ENCODE peak calls at places on chromosomes 1 and 21, in six cellular contexts. D is cardiac muscle cell, R is IMR-90, K is K562, I is stomach, J is PC-3. E is an unnamed sample. For H3K9me3, the result is how much of the 10 kb centered on the place peaks cover.

GRCh38 chr1:235597867-235598553 is 51.6 kb downstream of the GNG4 start:
- DNase-seq in J (peak), R (peak), D (peak), I (no peak), K (peak), E (peak)

GRCh38 chr1:235513495-235514366 is 9.5 kb upstream of the B3GALNT2 start:
- DNase-seq in J (peak), I (no peak), D (peak), R (peak), K (peak), E (peak)

GRCh38 chr1:46205794-46206193 is 2.7 kb downstream of the LURAP1 start:
- DNase-seq in D (no peak), I (no peak), K (no peak), R (no peak), J (no peak), E (peak)

GRCh38 chr1:55547441-55547840 is 332.3 kb upstream of the USP24 start:
- DNase-seq in K (no peak), R (peak), I (no peak), D (no peak), J (no peak), E (no peak)

GRCh38 chr1:15459771-15460719 is 3.5 kb downstream of the CELA2A start:
- DNase-seq in K (no peak), I (no peak), D (no peak), J (no peak), R (no peak), E (peak)

GRCh38 chr1:96211166-96211565 is 510.4 kb upstream of the PTBP2 start:
- DNase-seq in R (no peak), J (no peak), I (no peak), D (no peak), K (no peak), E (no peak)

GRCh38 chr21:29074783-29075182 is 1.3 kb upstream of the CCT8 start:
- DNase-seq in D (no peak), J (no peak), I (no peak), R (no peak), K (no peak), E (no peak)

GRCh38 chr1:45925728-45926287 is 122.4 kb downstream of the MAST2 start:
- DNase-seq in K (no peak), J (no peak), I (no peak), D (no peak), R (no peak), E (no peak)

GRCh38 chr1:175313672-175314225 is 121.2 kb upstream of the KIAA0040 start:
- DNase-seq in K (no peak), J (no peak), D (no peak), R (no peak), I (no peak), E (no peak)

GRCh38 chr1:193103759-193104495 is 1.3 kb downstream of the GLRX2 start:
- DNase-seq in R (no peak), K (no peak), I (no peak), J (no peak), D (no peak), E (peak)

GRCh38 chr21:45695086-45695485 is 51.6 kb downstream of the PCBP3 start:
- DNase-seq in K (no peak), R (no peak), D (peak), J (no peak), I (no peak), E (no peak)

GRCh38 chr21:32782698-32783097 is 11.1 kb upstream of the PAXBP1 start:
- DNase-seq in R (no peak), D (no peak), J (no peak), I (no peak), K (no peak), E (peak)

GRCh38 chr21:45286671-45287437 is 841 bp downstream of the POFUT2 start:
- DNase-seq in K (no peak), I (peak), R (peak), J (no peak), D (peak), E (no peak)

GRCh38 chr1:92503043-92503925 is 16.6 kb upstream of the GFI1 start:
- DNase-seq in K (no peak), I (no peak), J (no peak), R (no peak), D (no peak), E (no peak)

GRCh38 chr1:84870591-84870990 is 22.4 kb downstream of the LPAR3 start:
- DNase-seq in I (no peak), J (no peak), R (no peak), D (peak), K (no peak), E (no peak)

GRCh38 chr1:103074224-103074623 is 34.1 kb downstream of the COL11A1 start:
- DNase-seq in J (no peak), I (no peak), R (no peak), K (no peak), D (no peak), E (no peak)

GRCh38 chr1:236151739-236152424 is 9.5 kb downstream of the GPR137B start:
- DNase-seq in R (no peak), I (no peak), J (no peak), D (no peak), K (no peak), E (no peak)

GRCh38 chr1:169091480-169091941 is 15.0 kb upstream of the ATP1B1 start:
- DNase-seq in K (no peak), D (no peak), R (peak), I (no peak), J (no peak), E (no peak)

GRCh38 chr1:119409731-119410130 is 5.2 kb upstream of the HSD3B2 start:
- DNase-seq in J (peak), R (peak), I (no peak), D (no peak), K (no peak), E (no peak)

GRCh38 chr1:5709976-5710375 is 282.2 kb downstream of the NPHP4 start:
- DNase-seq in R (no peak), K (no peak), I (no peak), D (no peak), J (no peak), E (no peak)

GRCh38 chr1:22126531-22126930 is 16.4 kb downstream of the WNT4 start:
- DNase-seq in R (no peak), J (no peak), K (no peak), I (no peak), D (no peak), E (no peak)

GRCh38 chr1:3945916-3946840 is 46.1 kb upstream of the C1orf174 start:
- DNase-seq in I (no peak), R (no peak), J (no peak), K (no peak), D (no peak), E (no peak)

GRCh38 chr1:187641015-187641414 is 812.3 kb downstream of the PLA2G4A start:
- DNase-seq in K (no peak), J (no peak), R (no peak), D (no peak), I (no peak), E (no peak)

GRCh38 chr1:184524248-184524647 is 137.4 kb downstream of the C1orf21 start:
- DNase-seq in R (peak), K (no peak), I (no peak), D (no peak), J (no peak), E (no peak)

GRCh38 chr1:24861821-24862727 is 68.0 kb downstream of the RUNX3 start:
- DNase-seq in K (no peak), R (no peak), I (peak), J (peak), D (no peak), E (peak)

GRCh38 chr21:42057861-42058437 is 13.2 kb upstream of the UMODL1 start:
- DNase-seq in R (no peak), J (no peak), K (no peak), D (peak), I (no peak), E (no peak)

GRCh38 chr21:17512245-17513213 is at the start of gene CXADR:
- DNase-seq in J (peak), R (no peak), I (peak), D (peak), K (peak), E (peak)

GRCh38 chr21:23936991-23937390 is 1670.3 kb downstream of the MRPL39 start:
- DNase-seq in J (no peak), D (no peak), I (no peak), R (no peak), K (no peak), E (no peak)

GRCh38 chr1:53278294-53278693 is 40.0 kb upstream of the MAGOH start:
- DNase-seq in D (no peak), J (peak), I (peak), K (peak), R (peak), E (peak)

GRCh38 chr1:29197590-29197924 is 15.9 kb upstream of the SRSF4 start:
- DNase-seq in D (peak), R (peak), K (peak), I (peak), J (peak), E (peak)

GRCh38 chr1:11845641-11846335 is 1.8 kb downstream of the NPPA start:
- DNase-seq in J (peak), D (peak), R (peak), K (peak), I (no peak), E (no peak)

GRCh38 chr1:227245613-227246320 is 72.5 kb downstream of the CDC42BPA start:
- DNase-seq in J (no peak), I (no peak), R (no peak), K (no peak), D (no peak), E (no peak)

GRCh38 chr1:22916469-22916817 is 56.2 kb downstream of the LACTBL1 start:
- DNase-seq in R (no peak), D (no peak), I (no peak), J (no peak), K (no peak), E (peak)

GRCh38 chr1:181390350-181391080 is 92.8 kb upstream of the CACNA1E start:
- DNase-seq in I (no peak), D (no peak), J (no peak), R (no peak), K (no peak), E (peak)

GRCh38 chr1:228374711-228375577 is 31.7 kb downstream of the TRIM11 start:
- DNase-seq in R (peak), I (peak), J (no peak), K (no peak), D (no peak), E (no peak)

GRCh38 chr1:47931395-47931794 is 65.8 kb downstream of the TRABD2B start:
- DNase-seq in K (no peak), R (no peak), I (peak), J (peak), D (no peak), E (peak)

GRCh38 chr1:224087358-224087757 is 26.6 kb upstream of the FBXO28 start:
- DNase-seq in K (no peak), R (no peak), J (peak), I (no peak), D (no peak), E (no peak)

GRCh38 chr1:70459502-70460225 is 48.6 kb downstream of the CTH start:
- DNase-seq in J (peak), I (no peak), D (no peak), R (peak), K (peak), E (no peak)

GRCh38 chr1:42765832-42766722 is 751 bp downstream of the P3H1 start:
- DNase-seq in R (peak), I (peak), J (peak), D (peak), K (peak), E (peak)
- H3K27ac ChIP-seq in R (peak), I (peak), J (no peak), D (peak), K (peak), E (peak)

GRCh38 chr1:7300893-7301292 is 470.2 kb upstream of the VAMP3 start:
- DNase-seq in R (peak), J (peak), I (no peak), K (no peak), D (no peak), E (peak)

GRCh38 chr1:7298145-7298544 is 473.0 kb upstream of the VAMP3 start:
- DNase-seq in J (no peak), I (no peak), R (no peak), D (no peak), K (no peak), E (no peak)

GRCh38 chr1:7299994-7300393 is 471.1 kb upstream of the VAMP3 start:
- DNase-seq in J (peak), D (no peak), K (no peak), I (no peak), R (peak), E (no peak)

GRCh38 chr1:7298749-7299151 is 472.3 kb upstream of the VAMP3 start:
- DNase-seq in R (peak), J (peak), I (no peak), K (no peak), D (no peak), E (no peak)

GRCh38 chr1:7299329-7299799 is 471.7 kb upstream of the VAMP3 start:
- DNase-seq in K (no peak), I (peak), D (no peak), J (peak), R (peak), E (peak)
- H3K4me3 ChIP-seq in K (no peak), I (no peak), D (no peak), J (peak), R (peak), E (no peak)

GRCh38 chr1:159556931-159557369 is 21.1 kb upstream of the OR10J5 start:
- DNase-seq in I (no peak), D (no peak), K (no peak), R (no peak), J (no peak), E (no peak)
- H3K9me3 ChIP-seq in I (under half), D (under half), K (under half), R (under half), J (under half), E (under half)

GRCh38 chr1:35642472-35642955 is 1.2 kb upstream of the PSMB2 start:
- DNase-seq in R (no peak), I (no peak), K (peak), J (no peak), D (no peak), E (no peak)
- H3K27ac ChIP-seq in R (no peak), I (peak), K (peak), J (peak), D (no peak), E (no peak)

E was measured in small intestine.